ENCODE peak calls at places on chromosomes 11 and 22, in five cellular contexts. F, Q, P, H and I are unnamed samples.

GRCh38 chr11:75565916-75566762 is 4.1 kb downstream of the SERPINH1 start:
- DNase-seq in F (no peak), Q (no peak), P (peak; percentile 27), H (peak; percentile 65), I (no peak)

GRCh38 chr22:46136539-46137217 is 13.6 kb upstream of the PPARA start:
- DNase-seq in F (no peak), Q (no peak), P (no peak), H (peak; percentile 36), I (no peak)

GRCh38 chr11:117220999-117221774 is 10.7 kb downstream of the PCSK7 start:
- DNase-seq in F (no peak), Q (no peak), P (no peak), H (no peak), I (no peak)

GRCh38 chr22:18091478-18091877 is 13.7 kb downstream of the PEX26 start:
- DNase-seq in F (no peak), Q (no peak), P (no peak), H (no peak), I (no peak)

GRCh38 chr11:75823415-75823814 is 8.4 kb downstream of the UVRAG start:
- DNase-seq in F (no peak), Q (no peak), P (no peak), H (no peak), I (no peak)

GRCh38 chr11:64183890-64184289 is 2.1 kb upstream of the STIP1 start:
- DNase-seq in F (no peak), Q (no peak), P (no peak), H (no peak), I (no peak)

GRCh38 chr22:25966448-25966913 is 202.8 kb upstream of the SEZ6L start:
- DNase-seq in F (no peak), Q (no peak), P (no peak), H (no peak), I (no peak)

GRCh38 chr11:79437981-79438630 is 2.7 kb downstream of the TENM4 start:
- DNase-seq in F (peak; percentile 67), Q (no peak), P (peak; percentile 16), H (no peak), I (no peak)

GRCh38 chr11:34179026-34179675 is 73.7 kb downstream of the NAT10 start:
- DNase-seq in F (no peak), Q (no peak), P (no peak), H (no peak), I (no peak)

GRCh38 chr11:65434057-65434666 is 11.6 kb downstream of the NEAT1 start:
- DNase-seq in F (no peak), Q (no peak), P (peak; percentile 70), H (no peak), I (no peak)

GRCh38 chr11:86592047-86592564 is 80.3 kb downstream of the ME3 start:
- DNase-seq in F (no peak), Q (no peak), P (peak; percentile 74), H (no peak), I (no peak)

GRCh38 chr22:41401781-41402648 is 20.3 kb downstream of the TEF start:
- DNase-seq in F (peak; percentile 88), Q (no peak), P (peak; percentile 45), H (peak; percentile 87), I (no peak)

GRCh38 chr11:71433648-71434450 is 14.3 kb downstream of the DHCR7 start:
- DNase-seq in F (peak; percentile 80), Q (no peak), P (peak; percentile 62), H (no peak), I (no peak)

GRCh38 chr11:94544832-94545640 is 1.3 kb downstream of the FUT4 start:
- DNase-seq in F (peak; percentile 64), Q (peak; percentile 46), P (no peak), H (peak; percentile 73), I (peak; percentile 31)

GRCh38 chr22:45886502-45886901 is 90.5 kb downstream of the WNT7B start:
- DNase-seq in F (peak; percentile 23), Q (no peak), P (no peak), H (peak; percentile 4), I (no peak)

GRCh38 chr11:82757660-82758301 is 24.1 kb upstream of the FAM181B start:
- DNase-seq in F (no peak), Q (no peak), P (no peak), H (no peak), I (no peak)

GRCh38 chr11:132056689-132057088 is 686.3 kb downstream of the NTM start:
- DNase-seq in F (no peak), Q (no peak), P (peak; percentile 72), H (no peak), I (no peak)

GRCh38 chr11:100927579-100927978 is 202.0 kb downstream of the PGR start:
- DNase-seq in F (no peak), Q (no peak), P (no peak), H (no peak), I (no peak)

GRCh38 chr11:46902694-46903093 is 15.7 kb downstream of the LRP4 start:
- DNase-seq in F (no peak), Q (no peak), P (no peak), H (no peak), I (no peak)

GRCh38 chr22:19194751-19195536 is 16.4 kb upstream of the SLC25A1 start:
- DNase-seq in F (no peak), Q (no peak), P (no peak), H (no peak), I (no peak)

DNA sequence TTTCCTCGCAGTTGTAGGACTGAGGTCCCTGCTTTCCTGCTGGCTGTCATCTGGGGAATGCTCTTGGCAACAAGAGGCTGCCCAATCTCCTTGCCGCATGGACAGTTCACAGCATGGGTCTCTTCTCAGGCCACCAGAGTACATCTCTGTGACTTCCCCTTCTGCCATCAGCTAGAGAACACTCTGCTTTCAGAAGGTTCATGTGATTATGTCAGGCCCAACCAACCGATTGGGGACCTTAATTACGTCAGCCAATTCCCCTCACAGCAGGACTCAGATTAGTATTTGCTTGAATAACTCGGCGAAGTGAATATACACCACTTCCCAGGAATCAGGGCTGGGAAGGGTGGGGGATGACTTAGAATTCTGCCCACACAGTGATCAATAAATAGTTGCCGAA is 61.9 kb upstream of the CSNK2A3 start:
- DNase-seq in F (no peak), Q (no peak), P (no peak), H (no peak), I (no peak)
- TF ChIP-seq CTCF in F (no peak), Q (no peak), P (no peak), H (no peak), I (no peak)

GRCh38 chr11:12807621-12808020 is 133.4 kb downstream of the TEAD1 start:
- DNase-seq in F (no peak), Q (no peak), P (no peak), H (no peak), I (no peak)

GRCh38 chr11:12802418-12803085 is 128.3 kb downstream of the TEAD1 start:
- DNase-seq in F (peak; percentile 75), Q (peak; percentile 61), P (peak; percentile 84), H (no peak), I (peak; percentile 71)

GRCh38 chr11:12803086-12803826 is 129.0 kb downstream of the TEAD1 start:
- DNase-seq in F (no peak), Q (no peak), P (no peak), H (no peak), I (no peak)

GRCh38 chr11:12808519-12808918 is 134.3 kb downstream of the TEAD1 start:
- DNase-seq in F (no peak), Q (no peak), P (peak; percentile 75), H (no peak), I (no peak)

DNA sequence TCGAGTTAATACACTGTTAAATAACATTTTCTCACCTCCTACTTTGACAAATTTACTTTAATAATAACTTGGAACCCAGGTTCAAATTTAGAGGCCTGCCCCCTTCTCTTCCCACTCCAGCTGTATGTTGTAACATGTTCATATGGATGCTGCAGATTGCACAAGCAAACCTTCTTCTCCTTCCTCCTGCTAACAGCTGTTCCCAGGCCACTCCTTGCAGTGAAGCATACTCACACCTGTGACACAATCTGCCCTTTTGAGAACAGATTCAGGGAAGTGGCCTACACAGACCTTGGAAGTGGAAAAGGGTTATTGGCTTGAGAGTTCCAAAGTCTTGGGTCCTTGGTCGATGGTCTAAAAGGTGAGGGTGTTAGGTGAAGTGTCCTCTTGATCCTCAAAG is 131.9 kb downstream of the TEAD1 start:
- DNase-seq in F (no peak), Q (no peak), P (no peak), H (no peak), I (no peak)
- TF ChIP-seq CTCF in F (no peak), Q (no peak), P (no peak), H (no peak), I (no peak)

GRCh38 chr22:32474635-32475427 is at the start of gene FBXO7:
- DNase-seq in F (peak; percentile 96), Q (peak; percentile 86), P (peak; percentile 95), H (peak; percentile 96), I (peak; percentile 93)
- TF ChIP-seq CTCF in F (peak; percentile 66), Q (peak; percentile 13), P (peak; percentile 55), H (peak; percentile 32), I (no peak)

DNA sequence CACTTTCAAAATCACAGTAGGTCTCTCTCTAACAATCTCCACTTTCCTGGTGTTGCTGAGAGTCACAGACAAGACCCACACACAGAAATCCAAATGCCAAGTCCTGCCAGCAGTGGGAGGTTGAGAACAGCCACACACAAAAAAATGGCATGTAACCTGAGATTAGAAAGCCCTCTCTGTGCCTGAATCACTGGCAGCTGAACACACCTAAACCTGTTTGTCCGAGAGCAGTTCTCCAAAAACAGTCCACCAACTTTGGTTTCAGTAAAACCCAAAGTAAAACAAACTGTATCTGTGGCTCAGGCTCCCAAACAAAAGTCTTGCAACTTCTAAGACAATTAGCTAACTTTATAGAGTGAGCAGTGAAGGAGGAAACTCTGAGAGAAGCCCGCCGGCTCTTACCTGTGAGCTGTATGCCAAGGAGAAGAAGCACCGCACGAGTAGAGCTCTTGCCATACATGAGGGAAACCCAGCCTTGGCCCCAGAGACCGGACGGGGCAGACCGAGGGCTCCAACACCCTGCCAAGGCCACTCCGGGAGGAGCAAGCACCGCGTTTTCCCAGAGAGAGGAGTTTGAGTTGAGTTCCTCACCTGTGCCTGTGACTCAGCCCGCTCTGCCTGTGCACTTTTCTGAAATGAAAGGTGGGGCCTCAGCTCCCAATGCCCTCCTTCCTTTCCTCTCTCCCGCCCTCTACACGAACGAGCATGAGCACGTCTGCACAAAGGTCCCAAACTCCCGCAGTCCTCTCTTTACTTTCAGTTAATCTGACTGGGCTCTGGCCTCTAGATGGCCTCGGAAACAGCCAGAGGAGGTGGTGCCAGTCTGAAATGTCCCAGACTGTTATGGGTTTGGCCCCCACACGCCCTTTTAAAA is at the start of gene MPZL2:
- DNase-seq in F (no peak), Q (peak; percentile 59), P (no peak), H (no peak), I (no peak)
- TF ChIP-seq CTCF in F (no peak), Q (no peak), P (no peak), H (no peak), I (no peak)

GRCh38 chr11:48307760-48308386 is 1.9 kb downstream of the OR4S1 start:
- DNase-seq in F (no peak), Q (peak; percentile 39), P (peak; percentile 61), H (no peak), I (no peak)
- TF ChIP-seq CTCF in F (no peak), Q (no peak), P (peak; percentile 83), H (peak; percentile 68), I (peak; percentile 19)

GRCh38 chr22:50489363-50490243 is 2.9 kb downstream of the MIOX start:
- DNase-seq in F (no peak), Q (no peak), P (no peak), H (no peak), I (no peak)
- TF ChIP-seq CTCF in F (no peak), Q (no peak), P (no peak), H (no peak), I (no peak)